ENCODE peak calls at places on chromosomes 13 and 19, in four cellular contexts. N is A549, C is IMR-90, Q is lower leg skin. G is an unnamed sample.

GRCh38 chr13:113656015-113656588 is 1.9 kb downstream of the ATP4B start:
- DNase-seq in C (no peak), Q (no peak), N (no peak), G (no peak)

GRCh38 chr19:51460164-51460992 is 2.1 kb upstream of the SIGLEC8 start:
- DNase-seq in Q (no peak), N (no peak), C (peak), G (no peak)

GRCh38 chr13:58855283-58855682 is 1223.7 kb downstream of the PCDH17 start:
- DNase-seq in C (no peak), N (no peak), Q (no peak), G (peak)

GRCh38 chr19:3601021-3601420 is 5.7 kb downstream of the TBXA2R start:
- DNase-seq in N (no peak), C (no peak), Q (no peak), G (no peak)

GRCh38 chr13:40115456-40115855 is 460.0 kb downstream of the COG6 start:
- DNase-seq in C (no peak), Q (no peak), N (no peak), G (no peak)

GRCh38 chr13:36543671-36544070 is 111.4 kb downstream of the CCNA1 start:
- DNase-seq in Q (no peak), N (no peak), C (no peak), G (no peak)

GRCh38 chr19:2413159-2413558 is 14.2 kb downstream of the TIMM13 start:
- DNase-seq in C (no peak), N (no peak), Q (no peak), G (no peak)

GRCh38 chr19:47729468-47729798 is 15.9 kb upstream of the NOP53 start:
- DNase-seq in Q (peak), N (peak), C (peak), G (peak)

GRCh38 chr19:39308531-39309304 is 11.9 kb downstream of the LRFN1 start:
- DNase-seq in C (no peak), Q (no peak), N (no peak), G (no peak)

GRCh38 chr19:31055454-31055853 is 293.8 kb downstream of the TSHZ3 start:
- DNase-seq in Q (no peak), N (no peak), C (no peak), G (no peak)

GRCh38 chr19:31058676-31059075 is 290.6 kb downstream of the TSHZ3 start:
- DNase-seq in N (no peak), Q (no peak), C (no peak), G (no peak)

GRCh38 chr19:31049431-31049830 is 299.8 kb downstream of the TSHZ3 start:
- DNase-seq in N (no peak), C (no peak), Q (no peak), G (no peak)

DNA sequence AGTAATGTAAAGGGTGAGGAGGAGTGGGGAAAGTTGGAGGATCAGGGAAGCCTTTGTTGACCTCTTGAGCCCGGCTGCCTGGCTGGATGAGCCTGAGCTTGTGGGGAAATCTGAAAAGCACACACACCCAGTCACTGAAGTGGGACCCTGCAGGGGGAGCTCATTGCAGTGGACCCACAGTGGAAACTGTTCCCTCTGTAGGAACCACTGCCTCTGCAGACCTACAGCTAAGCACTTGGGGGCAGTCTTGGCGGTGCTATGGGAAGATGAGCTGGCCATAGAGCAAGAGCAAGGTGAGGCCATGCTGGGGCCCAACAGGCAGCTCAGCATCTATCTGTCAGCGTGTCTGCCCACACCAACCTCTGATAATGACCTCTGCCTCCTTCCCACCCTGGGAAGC is 294.8 kb downstream of the TSHZ3 start:
- DNase-seq in Q (no peak), C (peak), N (peak), G (peak)
- TF ChIP-seq CTCF in Q (no peak), C (peak), N (peak), G (peak)

GRCh38 chr19:16041571-16042386 is 34.5 kb upstream of the TPM4 start:
- DNase-seq in N (peak), C (peak), Q (peak), G (peak)
- H3K4me3 ChIP-seq in N (peak), C (no peak), Q (no peak), G (peak)

DNA sequence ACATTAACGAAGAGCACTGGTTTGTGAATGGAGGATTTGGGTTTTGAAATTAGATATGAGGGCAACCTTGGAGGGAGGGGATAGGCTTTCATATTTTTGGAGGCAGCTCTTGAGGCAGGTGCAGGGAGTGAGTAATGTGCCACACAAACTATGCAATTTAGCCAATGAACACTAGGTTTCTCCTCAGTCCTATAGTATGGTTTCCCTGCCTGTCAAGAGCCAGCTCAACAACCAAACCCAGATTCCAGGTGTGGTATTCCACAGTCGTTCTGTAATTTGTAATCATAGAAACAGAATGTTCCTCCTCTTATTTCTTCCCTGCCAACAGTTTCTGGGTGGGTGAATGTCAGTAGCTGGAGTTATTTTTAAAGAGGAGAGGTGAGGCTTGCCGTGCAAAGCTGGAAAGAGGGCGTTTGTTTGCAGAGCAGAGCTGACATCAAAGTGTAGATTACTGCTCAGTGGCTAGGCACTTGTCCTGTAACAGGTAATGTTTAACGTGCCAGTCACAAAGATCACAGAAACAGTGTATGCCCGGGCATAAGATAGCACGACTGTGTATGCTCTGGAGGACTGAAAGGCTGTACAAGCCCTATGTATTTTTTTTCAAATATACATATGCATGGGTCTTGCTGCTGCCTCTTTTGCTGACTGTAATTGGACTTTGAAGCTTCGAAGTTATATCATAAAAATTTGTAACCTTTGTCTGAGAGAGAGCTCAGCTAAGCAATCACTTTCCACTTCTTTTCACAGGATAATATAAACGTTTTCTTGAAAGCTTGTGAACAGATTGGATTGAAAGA is 124.3 kb downstream of the LMO7 start:
- DNase-seq in N (peak), C (peak), Q (no peak), G (no peak)
- TF ChIP-seq CTCF in N (no peak), C (peak), Q (no peak), G (peak)

DNA sequence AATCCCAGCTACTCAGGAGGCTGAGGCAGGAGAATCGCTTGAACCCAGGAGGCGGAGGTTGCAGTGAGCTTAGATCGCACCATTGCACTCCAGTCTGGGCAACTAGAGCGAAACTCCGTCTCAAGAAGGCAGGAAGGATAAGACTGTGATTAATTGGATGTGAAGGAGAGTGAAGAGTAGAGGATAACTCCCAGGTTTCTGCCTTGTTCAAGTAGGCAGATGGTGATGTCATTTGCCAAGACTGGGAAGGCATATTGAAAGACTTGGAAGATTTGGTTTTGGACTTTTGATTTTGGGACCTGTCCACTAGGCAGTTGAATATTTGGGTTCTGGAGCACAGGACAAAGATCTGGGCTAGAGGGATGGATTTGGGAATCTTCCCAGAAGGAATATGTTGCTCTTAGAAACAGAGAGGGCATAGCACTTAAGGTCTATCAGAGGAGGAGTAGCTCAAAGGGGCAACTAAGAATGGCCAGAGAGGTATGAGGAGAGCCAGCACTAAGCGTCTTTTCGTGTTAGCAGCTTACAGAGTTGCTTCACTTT is 20.0 kb downstream of the GARRE1 start:
- DNase-seq in N (no peak), C (peak), Q (no peak), G (no peak)
- H3K4me3 ChIP-seq in N (no peak), C (peak), Q (no peak), G (no peak)

G was measured in AG10803.